ENCODE peak calls at places on chromosome 14, in eight cellular contexts. J is bronchial epithelial cell, D is lower lobe of right lung, Q is dorsolateral prefrontal cortex, C is progenitor cell of endocrine pancreas, O is lung, N is transverse colon, P is nephron progenitor cell. F is an unnamed sample.

GRCh38 chr14:66074546-66074945 is 411.6 kb upstream of the CCDC196 start:
- DNase-seq in C (no peak), N (no peak), J (no peak), Q (no peak), P (peak), D (no peak), O (no peak), F (no peak)

GRCh38 chr14:49972199-49972671 is 79.4 kb downstream of the ARF6 start:
- DNase-seq in P (no peak), D (no peak), J (peak), O (no peak), N (peak), Q (no peak), C (no peak), F (no peak)

GRCh38 chr14:96117101-96117897 is 78.1 kb downstream of the C14orf132 start:
- DNase-seq in C (no peak), P (no peak), Q (no peak), J (peak), N (no peak), D (no peak), O (no peak), F (no peak)

GRCh38 chr14:77097006-77097688 is 911 bp upstream of the CIPC start:
- DNase-seq in N (no peak), Q (no peak), J (peak), D (no peak), C (no peak), O (no peak), P (no peak), F (no peak)

GRCh38 chr14:37819155-37820015 is 224.0 kb downstream of the TTC6 start:
- DNase-seq in P (no peak), N (no peak), D (no peak), C (no peak), O (no peak), J (peak), Q (no peak), F (no peak)

GRCh38 chr14:24430682-24431568 is 1.2 kb downstream of the KHNYN start:
- DNase-seq in P (peak), J (no peak), N (no peak), O (no peak), Q (no peak), D (no peak), C (no peak), F (no peak)

GRCh38 chr14:31206536-31207286 is 882 bp downstream of the HECTD1 start:
- DNase-seq in C (peak), P (peak), J (no peak), D (peak), N (peak), Q (no peak), O (peak), F (peak)

GRCh38 chr14:60089201-60089600 is 2.5 kb upstream of the PCNX4 start:
- DNase-seq in O (no peak), P (no peak), D (no peak), N (no peak), Q (no peak), C (no peak), J (no peak), F (no peak)

GRCh38 chr14:61584258-61584657 is 111.1 kb upstream of the HIF1A start:
- DNase-seq in C (no peak), P (no peak), J (peak), N (no peak), D (no peak), Q (no peak), O (no peak), F (no peak)

GRCh38 chr14:63470877-63471565 is 72.2 kb downstream of the PPP2R5E start:
- DNase-seq in P (no peak), O (no peak), N (no peak), C (no peak), D (no peak), J (peak), Q (no peak), F (no peak)

GRCh38 chr14:52961060-52961639 is 10.3 kb upstream of the FERMT2 start:
- DNase-seq in Q (no peak), N (peak), J (peak), C (no peak), P (peak), O (peak), D (no peak), F (peak)

GRCh38 chr14:76977793-76978730 is 50.4 kb downstream of the IRF2BPL start:
- DNase-seq in D (peak), Q (no peak), P (no peak), C (no peak), N (peak), O (peak), J (peak), F (no peak)

GRCh38 chr14:70359076-70359424 is 433 bp downstream of the COX16 start:
- DNase-seq in J (no peak), D (no peak), P (no peak), N (no peak), C (no peak), O (no peak), Q (no peak), F (peak)

GRCh38 chr14:23245282-23245681 is 7.5 kb downstream of the RNF212B start:
- DNase-seq in Q (no peak), N (no peak), P (no peak), O (no peak), C (no peak), J (no peak), D (no peak), F (no peak)

GRCh38 chr14:73780896-73781295 is 66.7 kb upstream of the PNMA1 start:
- DNase-seq in Q (no peak), O (no peak), C (no peak), P (no peak), N (no peak), J (no peak), D (no peak), F (no peak)

GRCh38 chr14:74503973-74504335 is 10.4 kb downstream of the ISCA2 start:
- DNase-seq in N (no peak), O (no peak), Q (no peak), D (no peak), P (no peak), C (no peak), J (no peak), F (no peak)

GRCh38 chr14:25237845-25238244 is 187.9 kb upstream of the STXBP6 start:
- DNase-seq in P (peak), C (no peak), J (peak), N (peak), Q (no peak), O (no peak), D (no peak), F (peak)

GRCh38 chr14:103535891-103536565 is 7.0 kb downstream of the TRMT61A start:
- DNase-seq in C (no peak), P (no peak), O (no peak), N (no peak), J (no peak), Q (no peak), D (no peak), F (no peak)

GRCh38 chr14:71629765-71630502 is 302.3 kb upstream of the RGS6 start:
- DNase-seq in N (no peak), C (no peak), J (no peak), O (no peak), P (no peak), D (no peak), Q (no peak), F (no peak)

GRCh38 chr14:35305633-35306032 is 13.5 kb downstream of the PSMA6 start:
- DNase-seq in C (no peak), Q (no peak), D (no peak), O (no peak), P (no peak), J (no peak), N (no peak), F (no peak)

GRCh38 chr14:105500036-105500725 is 9.1 kb downstream of the TEDC1 start:
- DNase-seq in P (no peak), D (no peak), N (no peak), C (no peak), J (no peak), O (no peak), Q (no peak), F (peak)

GRCh38 chr14:60094306-60094897 is 2.7 kb downstream of the PCNX4 start:
- DNase-seq in C (no peak), J (peak), D (no peak), P (peak), Q (no peak), O (no peak), N (no peak), F (no peak)

GRCh38 chr14:55803506-55804197 is 223.6 kb downstream of the KTN1 start:
- DNase-seq in D (no peak), J (peak), P (no peak), N (no peak), C (no peak), Q (no peak), O (no peak), F (no peak)

DNA sequence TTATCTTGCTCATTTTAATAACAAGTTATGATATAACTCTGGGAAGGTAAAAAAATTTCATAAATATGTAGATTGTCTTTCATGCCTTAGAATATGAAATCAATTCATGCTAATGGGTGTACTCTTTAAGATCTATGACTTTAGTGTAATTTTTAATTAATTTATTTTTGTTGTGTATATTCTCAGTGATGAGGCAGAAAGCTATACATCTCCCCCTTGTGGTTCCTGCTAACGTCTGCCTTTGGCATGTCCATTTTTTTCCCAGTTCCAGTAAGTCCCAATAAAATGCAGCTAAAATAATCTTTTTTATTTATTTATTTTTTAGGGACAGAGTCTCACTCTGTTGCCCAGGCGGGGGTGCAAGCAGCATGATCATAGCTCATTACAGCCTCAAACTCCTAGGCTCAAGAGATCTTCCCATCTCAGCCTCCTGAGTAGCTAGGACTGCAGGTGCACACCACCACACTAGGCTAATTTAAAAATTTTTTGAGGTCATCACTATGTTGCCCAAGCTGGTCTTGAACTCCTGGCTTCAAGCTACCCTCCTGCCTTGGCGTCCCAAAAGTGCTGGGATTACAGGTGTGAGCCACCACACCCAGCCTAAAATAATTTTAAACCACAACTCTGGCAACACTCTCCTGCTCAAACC is 3.3 kb upstream of the CHURC1 start:
- DNase-seq in Q (no peak), N (no peak), J (peak), P (no peak), O (no peak), D (no peak), C (no peak), F (no peak)
- TF ChIP-seq CTCF in Q (no peak), N (peak), J (peak), P (peak), O (no peak), D (peak), C (peak), F (peak)

GRCh38 chr14:99430491-99430890 is 50.2 kb downstream of the SETD3 start:
- DNase-seq in Q (no peak), J (peak), N (no peak), P (no peak), O (no peak), D (peak), C (no peak), F (peak)
- TF ChIP-seq CTCF in Q (no peak), J (peak), N (no peak), P (peak), O (no peak), D (peak), C (peak), F (peak)

GRCh38 chr14:78902010-78902623 is 731.9 kb downstream of the NRXN3 start:
- DNase-seq in N (peak), Q (peak), D (no peak), C (peak), J (peak), P (peak), O (no peak), F (peak)
- TF ChIP-seq CTCF in N (no peak), Q (peak), D (peak), C (peak), J (peak), P (peak), O (no peak), F (peak)

DNA sequence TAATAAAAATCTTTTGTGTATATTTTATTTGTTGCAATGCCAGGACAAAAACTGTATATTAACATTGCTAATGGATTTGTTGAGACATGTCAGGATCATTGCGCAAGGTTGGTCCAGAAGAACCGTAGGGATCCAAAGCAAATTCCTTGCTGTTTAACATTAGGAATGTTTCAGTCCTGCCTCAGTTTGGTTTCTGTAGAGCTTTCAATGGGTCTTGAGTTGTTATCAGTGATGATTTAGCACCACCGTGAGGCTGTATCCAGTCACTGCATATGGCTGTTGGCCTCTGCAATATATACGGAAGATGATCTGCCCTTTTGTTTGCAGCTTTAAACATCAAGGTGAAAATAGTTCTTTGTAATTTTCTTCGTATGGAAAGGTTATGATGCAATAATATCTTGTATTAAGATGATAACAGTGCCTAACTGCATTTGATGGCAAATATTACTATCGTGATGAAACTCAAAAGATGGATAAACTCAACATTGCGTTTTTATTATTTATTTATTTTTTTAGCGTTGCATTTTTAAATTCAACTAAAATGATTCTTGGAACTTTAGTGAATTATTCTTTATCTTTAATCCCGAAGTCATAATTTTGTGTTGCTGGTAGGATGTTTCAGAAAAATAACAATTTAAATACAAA is 231.2 kb downstream of the AKAP6 start:
- DNase-seq in J (peak), C (peak), D (no peak), N (peak), O (peak), Q (no peak), P (peak), F (peak)
- TF ChIP-seq CTCF in J (peak), C (peak), D (peak), N (peak), O (peak), Q (peak), P (peak), F (peak)

GRCh38 chr14:58563981-58564380 is 73.8 kb upstream of the DACT1 start:
- DNase-seq in Q (no peak), C (no peak), N (no peak), D (no peak), J (no peak), P (no peak), O (no peak), F (no peak)

GRCh38 chr14:58566979-58567378 is 70.8 kb upstream of the DACT1 start:
- DNase-seq in O (no peak), J (no peak), N (no peak), P (no peak), D (no peak), Q (no peak), C (no peak), F (no peak)

GRCh38 chr14:58571256-58571655 is 66.5 kb upstream of the DACT1 start:
- DNase-seq in N (no peak), D (no peak), O (no peak), J (no peak), P (no peak), Q (no peak), C (no peak), F (no peak)

GRCh38 chr14:58560208-58560607 is 77.6 kb upstream of the DACT1 start:
- DNase-seq in D (no peak), Q (no peak), N (no peak), P (no peak), C (no peak), J (peak), O (no peak), F (no peak)

GRCh38 chr14:58565834-58566233 is 71.9 kb upstream of the DACT1 start:
- DNase-seq in N (no peak), J (no peak), D (no peak), P (no peak), C (no peak), O (no peak), Q (no peak), F (no peak)
- TF ChIP-seq CTCF in N (no peak), J (no peak), D (no peak), P (no peak), C (no peak), O (no peak), Q (no peak), F (no peak)

F was measured in glutamatergic neuron.